ENCODE peak calls at places on chromosome 2, in five cellular contexts. H is Peyer's patch, Y is HepG2, W is AG04449, D is tibial artery. X is an unnamed sample.

GRCh38 chr2:122565364-122565763 is 809.9 kb downstream of the TSN start:
- DNase-seq in H (no peak), Y (no peak), W (no peak), D (no peak), X (no peak)

GRCh38 chr2:150165988-150166965 is 321.2 kb downstream of the RND3 start:
- DNase-seq in H (no peak), Y (peak), W (no peak), D (peak), X (no peak)

GRCh38 chr2:180739070-180739469 is 241.3 kb upstream of the UBE2E3 start:
- DNase-seq in H (no peak), Y (no peak), W (no peak), D (no peak), X (no peak)

GRCh38 chr2:71379086-71379485 is 47.5 kb downstream of the ZNF638 start:
- DNase-seq in H (no peak), Y (no peak), W (peak), D (no peak), X (peak)

GRCh38 chr2:207219716-207220414 is 54.1 kb upstream of the KLF7 start:
- DNase-seq in H (no peak), Y (no peak), W (no peak), D (no peak), X (peak)

GRCh38 chr2:75592028-75592427 is 31.3 kb upstream of the EVA1A start:
- DNase-seq in H (no peak), Y (peak), W (no peak), D (no peak), X (peak)

GRCh38 chr2:189658808-189659207 is 2.5 kb upstream of the ASNSD1 start:
- DNase-seq in H (peak), Y (no peak), W (no peak), D (no peak), X (no peak)

GRCh38 chr2:120293123-120293990 is 40.7 kb downstream of the RALB start:
- DNase-seq in H (no peak), Y (no peak), W (no peak), D (no peak), X (no peak)

GRCh38 chr2:138712212-138712979 is 67.8 kb downstream of the NXPH2 start:
- DNase-seq in H (no peak), Y (peak), W (no peak), D (no peak), X (no peak)

GRCh38 chr2:46394649-46395510 is 84.5 kb upstream of the TMEM247 start:
- DNase-seq in H (no peak), Y (peak), W (no peak), D (no peak), X (no peak)

GRCh38 chr2:224983719-224984388 is 58.4 kb downstream of the DOCK10 start:
- DNase-seq in H (no peak), Y (no peak), W (no peak), D (no peak), X (no peak)

GRCh38 chr2:238942941-238943715 is 95.2 kb downstream of the TWIST2 start:
- DNase-seq in H (no peak), Y (no peak), W (no peak), D (no peak), X (no peak)

GRCh38 chr2:132463719-132464118 is 47.1 kb downstream of the GPR39 start:
- DNase-seq in H (no peak), Y (no peak), W (no peak), D (no peak), X (no peak)

GRCh38 chr2:188573453-188573852 is 281.8 kb downstream of the GULP1 start:
- DNase-seq in H (no peak), Y (no peak), W (no peak), D (no peak), X (peak)

GRCh38 chr2:161327582-161327981 is 19.4 kb downstream of the PSMD14 start:
- DNase-seq in H (no peak), Y (no peak), W (no peak), D (no peak), X (no peak)

GRCh38 chr2:176612736-176613135 is 343.5 kb downstream of the MTX2 start:
- DNase-seq in H (no peak), Y (no peak), W (no peak), D (no peak), X (no peak)

GRCh38 chr2:222424281-222424728 is at the start of gene SGPP2:
- DNase-seq in H (peak), Y (no peak), W (no peak), D (no peak), X (no peak)

GRCh38 chr2:233081731-233082221 is 21.6 kb downstream of the INPP5D start:
- DNase-seq in H (peak), Y (no peak), W (no peak), D (peak), X (no peak)
- H3K4me3 ChIP-seq in H (no peak), Y (no peak), W (no peak), D (no peak), X (no peak)

GRCh38 chr2:196464311-196464710 is 175.2 kb upstream of the CCDC150 start:
- DNase-seq in H (no peak), Y (no peak), W (no peak), D (no peak), X (no peak)

GRCh38 chr2:196463706-196464105 is 175.8 kb upstream of the CCDC150 start:
- DNase-seq in H (no peak), Y (no peak), W (no peak), D (no peak), X (no peak)

GRCh38 chr2:196468394-196468793 is 171.1 kb upstream of the CCDC150 start:
- DNase-seq in H (no peak), Y (no peak), W (no peak), D (no peak), X (no peak)

DNA sequence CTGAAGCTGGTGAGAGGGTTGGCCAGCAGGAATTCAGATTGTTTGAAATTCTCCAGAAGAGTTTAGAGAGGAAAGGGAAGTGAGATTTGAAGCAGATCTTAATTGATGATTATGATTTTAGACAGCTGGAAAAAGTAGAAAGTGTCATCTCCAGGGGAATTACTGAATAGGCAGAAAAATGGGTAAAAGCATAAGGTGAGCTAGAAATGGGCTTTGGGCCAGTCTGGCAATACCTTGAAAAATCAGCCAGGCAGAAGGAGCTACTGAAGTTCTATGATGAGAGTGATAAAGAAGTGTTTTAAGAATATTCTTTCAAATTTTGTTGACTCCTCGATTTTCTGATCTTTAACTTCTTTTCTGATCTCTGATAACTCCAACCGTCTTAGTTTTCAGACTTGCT is 172.9 kb upstream of the CCDC150 start:
- DNase-seq in H (no peak), Y (no peak), W (no peak), D (no peak), X (no peak)
- TF ChIP-seq CTCF in H (no peak), Y (no peak), W (no peak), D (no peak), X (no peak)

GRCh38 chr2:159584796-159585195 is 31.6 kb downstream of the BAZ2B start:
- DNase-seq in H (no peak), Y (no peak), W (no peak), D (no peak), X (no peak)
- H3K4me3 ChIP-seq in H (no peak), Y (no peak), W (no peak), D (no peak), X (no peak)

GRCh38 chr2:12761109-12761508 is 44.4 kb downstream of the TRIB2 start:
- DNase-seq in H (no peak), Y (no peak), W (no peak), D (no peak), X (no peak)

GRCh38 chr2:12762976-12763375 is 46.2 kb downstream of the TRIB2 start:
- DNase-seq in H (no peak), Y (no peak), W (no peak), D (no peak), X (no peak)

GRCh38 chr2:12764075-12764722 is 47.5 kb downstream of the TRIB2 start:
- DNase-seq in H (no peak), Y (no peak), W (no peak), D (no peak), X (no peak)

GRCh38 chr2:12763486-12763885 is 46.8 kb downstream of the TRIB2 start:
- DNase-seq in H (no peak), Y (no peak), W (no peak), D (no peak), X (no peak)

DNA sequence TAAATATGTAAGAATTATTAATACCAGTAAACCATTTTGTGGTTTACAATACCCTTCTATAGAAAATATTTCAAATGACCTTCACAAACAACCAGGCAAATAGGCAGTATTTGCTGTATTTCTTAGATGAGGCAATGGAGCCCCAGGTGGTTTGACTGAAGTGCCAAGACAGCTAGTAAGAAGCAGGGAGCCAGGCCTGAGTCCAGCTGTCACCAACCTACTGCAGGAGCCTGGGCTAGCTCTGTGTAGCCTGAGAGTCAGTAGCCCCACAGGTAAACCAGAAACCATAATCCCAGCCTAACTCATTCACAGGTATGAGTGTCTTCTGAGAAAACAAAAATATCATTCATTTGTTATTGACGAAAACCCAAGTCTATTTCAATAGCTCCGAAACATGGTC is 45.6 kb downstream of the TRIB2 start:
- DNase-seq in H (no peak), Y (no peak), W (no peak), D (no peak), X (no peak)
- TF ChIP-seq CTCF in H (no peak), Y (no peak), W (no peak), D (no peak), X (no peak)

X was measured in AG09309.